ENCODE peak calls at places on chromosome 13, in nine cellular contexts. D is astrocyte, Y is OCI-LY7, B is choroid plexus epithelial cell, T is Calu3, N is nephron progenitor cell, S is heart right ventricle, L is cardiac muscle cell, W is breast epithelium. Z is an unnamed sample.

GRCh38 chr13:24148414-24149305 is 11.9 kb upstream of the SPATA13 start:
- DNase-seq in D (peak), Y (no peak), B (peak), T (peak), N (no peak), S (no peak), L (peak), W (peak), Z (peak)

GRCh38 chr13:64457976-64458375 is 2772.2 kb downstream of the PCDH9 start:
- DNase-seq in D (peak), Y (no peak), B (peak), T (no peak), N (no peak), S (no peak), L (peak), W (no peak), Z (peak)

GRCh38 chr13:30652746-30653145 is 35.0 kb downstream of the USPL1 start:
- DNase-seq in D (no peak), Y (no peak), B (no peak), T (no peak), N (no peak), S (no peak), L (no peak), W (no peak), Z (no peak)

GRCh38 chr13:52051400-52051799 is 26.9 kb downstream of the UTP14C start:
- DNase-seq in D (no peak), Y (no peak), B (no peak), T (no peak), N (no peak), S (no peak), L (no peak), W (no peak), Z (peak)

GRCh38 chr13:39023761-39024160 is 14.1 kb downstream of the PROSER1 start:
- DNase-seq in D (no peak), Y (no peak), B (peak), T (peak), N (no peak), S (no peak), L (peak), W (no peak), Z (no peak)

GRCh38 chr13:94658926-94659649 is 53.3 kb downstream of the SOX21 start:
- DNase-seq in D (no peak), Y (no peak), B (peak), T (no peak), N (no peak), S (no peak), L (no peak), W (no peak), Z (no peak)

GRCh38 chr13:29888306-29888705 is 37.9 kb upstream of the UBL3 start:
- DNase-seq in D (no peak), Y (no peak), B (peak), T (no peak), N (no peak), S (no peak), L (peak), W (no peak), Z (peak)

GRCh38 chr13:50365683-50366391 is 350.6 kb downstream of the KCNRG start:
- DNase-seq in D (no peak), Y (peak), B (peak), T (peak), N (no peak), S (no peak), L (no peak), W (no peak), Z (no peak)

GRCh38 chr13:36919206-36919832 is 719 bp downstream of the SMAD9 start:
- DNase-seq in D (peak), Y (peak), B (peak), T (peak), N (peak), S (peak), L (peak), W (no peak), Z (peak)

GRCh38 chr13:110116072-110116487 is 190.9 kb downstream of the COL4A1 start:
- DNase-seq in D (no peak), Y (peak), B (peak), T (peak), N (peak), S (no peak), L (peak), W (no peak), Z (peak)

GRCh38 chr13:44932850-44933251 is 56.4 kb downstream of the NUFIP1 start:
- DNase-seq in D (peak), Y (no peak), B (peak), T (no peak), N (no peak), S (peak), L (peak), W (no peak), Z (peak)

GRCh38 chr13:65112123-65113075 is 2117.7 kb downstream of the PCDH9 start:
- DNase-seq in D (peak), Y (no peak), B (peak), T (no peak), N (no peak), S (no peak), L (no peak), W (no peak), Z (no peak)

GRCh38 chr13:21813110-21813509 is 142.2 kb downstream of the FGF9 start:
- DNase-seq in D (no peak), Y (no peak), B (no peak), T (no peak), N (no peak), S (no peak), L (no peak), W (no peak), Z (no peak)

GRCh38 chr13:73610799-73611592 is 523.2 kb downstream of the KLF12 start:
- DNase-seq in D (no peak), Y (no peak), B (no peak), T (peak), N (no peak), S (no peak), L (no peak), W (no peak), Z (no peak)

GRCh38 chr13:77026255-77026782 is 640 bp downstream of the FBXL3 start:
- DNase-seq in D (no peak), Y (peak), B (peak), T (peak), N (peak), S (peak), L (peak), W (peak), Z (peak)

GRCh38 chr13:78241278-78241919 is 322.8 kb upstream of the EDNRB start:
- DNase-seq in D (peak), Y (peak), B (peak), T (peak), N (peak), S (no peak), L (peak), W (no peak), Z (peak)

GRCh38 chr13:50378513-50378970 is 363.3 kb downstream of the KCNRG start:
- DNase-seq in D (no peak), Y (peak), B (no peak), T (no peak), N (no peak), S (no peak), L (no peak), W (no peak), Z (no peak)

GRCh38 chr13:51803422-51804294 is at the start of gene DHRS12:
- DNase-seq in D (peak), Y (peak), B (peak), T (peak), N (peak), S (peak), L (peak), W (peak), Z (peak)

GRCh38 chr13:37106642-37107041 is 1.2 kb upstream of the CSNK1A1L start:
- DNase-seq in D (no peak), Y (no peak), B (peak), T (no peak), N (no peak), S (no peak), L (no peak), W (no peak), Z (no peak)

GRCh38 chr13:73394066-73394465 is 335.3 kb downstream of the KLF5 start:
- DNase-seq in D (no peak), Y (no peak), B (no peak), T (no peak), N (no peak), S (no peak), L (no peak), W (no peak), Z (no peak)

GRCh38 chr13:20136781-20137703 is 23.8 kb downstream of the GJA3 start:
- DNase-seq in D (no peak), Y (no peak), B (peak), T (peak), N (peak), S (no peak), L (peak), W (no peak), Z (no peak)

GRCh38 chr13:99371956-99372355 is 64.8 kb upstream of the GPR183 start:
- DNase-seq in D (no peak), Y (no peak), B (no peak), T (no peak), N (no peak), S (no peak), L (no peak), W (no peak), Z (no peak)

GRCh38 chr13:86684402-86684801 is 885.2 kb upstream of the SLITRK6 start:
- DNase-seq in D (peak), Y (no peak), B (peak), T (no peak), N (no peak), S (no peak), L (no peak), W (no peak), Z (no peak)

GRCh38 chr13:51955841-51956603 is 55.2 kb downstream of the ATP7B start:
- DNase-seq in D (no peak), Y (no peak), B (no peak), T (no peak), N (no peak), S (no peak), L (no peak), W (no peak), Z (no peak)

GRCh38 chr13:45828253-45828968 is 23.1 kb downstream of the SIAH3 start:
- DNase-seq in D (no peak), Y (no peak), B (no peak), T (no peak), N (no peak), S (no peak), L (no peak), W (no peak), Z (no peak)

GRCh38 chr13:43261018-43261417 is 237.6 kb downstream of the DNAJC15 start:
- DNase-seq in D (peak), Y (no peak), B (peak), T (no peak), N (no peak), S (no peak), L (peak), W (no peak), Z (peak)

GRCh38 chr13:110535526-110535925 is 26.0 kb downstream of the RAB20 start:
- DNase-seq in D (no peak), Y (no peak), B (no peak), T (no peak), N (no peak), S (no peak), L (no peak), W (no peak), Z (no peak)

GRCh38 chr13:21022694-21023325 is 38.6 kb downstream of the LATS2 start:
- DNase-seq in D (no peak), Y (no peak), B (no peak), T (no peak), N (peak), S (no peak), L (no peak), W (no peak), Z (no peak)

GRCh38 chr13:34044660-34045080 is 226.7 kb downstream of the RFC3 start:
- DNase-seq in D (peak), Y (no peak), B (peak), T (peak), N (no peak), S (no peak), L (peak), W (no peak), Z (peak)

GRCh38 chr13:44895584-44895983 is 93.7 kb downstream of the NUFIP1 start:
- DNase-seq in D (no peak), Y (no peak), B (no peak), T (no peak), N (no peak), S (no peak), L (no peak), W (no peak), Z (no peak)

GRCh38 chr13:80572308-80572676 is 231.4 kb upstream of the SPRY2 start:
- DNase-seq in D (no peak), Y (no peak), B (no peak), T (no peak), N (no peak), S (no peak), L (no peak), W (no peak), Z (no peak)

GRCh38 chr13:49419292-49419691 is 24.6 kb downstream of the CAB39L start:
- DNase-seq in D (peak), Y (no peak), B (peak), T (no peak), N (no peak), S (no peak), L (no peak), W (no peak), Z (no peak)

GRCh38 chr13:111167290-111167689 is 52.2 kb downstream of the ARHGEF7 start:
- DNase-seq in D (no peak), Y (no peak), B (no peak), T (no peak), N (no peak), S (no peak), L (no peak), W (no peak), Z (no peak)

GRCh38 chr13:98349731-98350305 is 172.7 kb upstream of the RNF113B start:
- DNase-seq in D (no peak), Y (peak), B (peak), T (no peak), N (peak), S (peak), L (no peak), W (peak), Z (no peak)
- TF ChIP-seq CTCF in D (no peak), Y (peak), B (peak), T (no peak), N (no peak), S (peak), L (no peak), W (no peak), Z (no peak)

GRCh38 chr13:113952151-113952982 is 21.5 kb downstream of the C13orf46 start:
- DNase-seq in D (no peak), Y (no peak), B (no peak), T (no peak), N (no peak), S (no peak), L (no peak), W (no peak), Z (no peak)

GRCh38 chr13:113954046-113954841 is 19.6 kb downstream of the C13orf46 start:
- DNase-seq in D (no peak), Y (no peak), B (no peak), T (no peak), N (no peak), S (no peak), L (no peak), W (no peak), Z (no peak)

GRCh38 chr13:113955235-113955634 is 18.6 kb downstream of the C13orf46 start:
- DNase-seq in D (no peak), Y (no peak), B (no peak), T (no peak), N (no peak), S (no peak), L (no peak), W (no peak), Z (no peak)

GRCh38 chr13:113952983-113953520 is 20.8 kb downstream of the C13orf46 start:
- DNase-seq in D (no peak), Y (no peak), B (no peak), T (no peak), N (no peak), S (no peak), L (no peak), W (no peak), Z (no peak)

GRCh38 chr13:113953561-113953960 is 20.3 kb downstream of the C13orf46 start:
- DNase-seq in D (no peak), Y (no peak), B (no peak), T (no peak), N (no peak), S (no peak), L (no peak), W (no peak), Z (no peak)
- TF ChIP-seq CTCF in D (no peak), Y (no peak), B (no peak), T (no peak), N (no peak), S (no peak), L (no peak), W (no peak), Z (no peak)

GRCh38 chr13:40564342-40564997 is 102.0 kb downstream of the FOXO1 start:
- DNase-seq in D (no peak), Y (peak), B (peak), T (no peak), N (no peak), S (no peak), L (peak), W (no peak), Z (no peak)
- TF ChIP-seq CTCF in D (no peak), Y (peak), B (peak), T (no peak), N (no peak), S (peak), L (peak), W (no peak), Z (peak)

DNA sequence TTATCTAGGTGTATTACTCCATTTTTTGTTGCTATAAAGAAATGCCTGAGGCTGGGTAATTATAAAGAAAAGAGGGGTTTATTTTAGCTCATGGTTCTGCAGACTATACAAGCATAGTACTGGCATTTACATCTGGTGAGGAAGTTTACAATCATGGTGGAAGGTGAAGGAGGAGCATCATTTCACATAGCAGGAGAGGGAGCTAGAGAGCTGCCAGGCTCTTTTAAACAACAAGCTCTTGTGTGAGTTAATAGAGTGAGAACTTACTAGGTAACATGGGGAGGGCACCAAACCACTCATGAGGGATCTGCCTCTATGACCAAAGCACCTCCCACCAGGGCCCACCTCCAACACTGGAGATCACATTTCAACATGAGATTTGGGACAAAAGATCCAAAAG is 221.7 kb upstream of the GPC6 start:
- DNase-seq in D (no peak), Y (no peak), B (peak), T (no peak), N (no peak), S (no peak), L (peak), W (no peak), Z (peak)
- TF ChIP-seq CTCF in D (no peak), Y (peak), B (peak), T (no peak), N (no peak), S (no peak), L (peak), W (no peak), Z (peak)